ENCODE peak calls at places on chromosomes 12 and 14, in eight cellular contexts. O, W, D, S, Z, L, I and B are unnamed samples.

GRCh38 chr12:54431911-54432814 is 13.1 kb upstream of the ITGA5 start:
- DNase-seq in W (no peak), S (no peak), L (no peak), O (no peak), Z (no peak), D (no peak), I (peak), B (peak)

GRCh38 chr14:68948686-68949085 is 30.4 kb downstream of the ACTN1 start:
- DNase-seq in S (no peak), L (no peak), I (no peak), D (no peak), Z (no peak), W (no peak), O (no peak), B (no peak)

GRCh38 chr12:92468358-92469020 is 234.3 kb upstream of the PLEKHG7 start:
- DNase-seq in W (no peak), L (no peak), O (no peak), Z (no peak), I (no peak), D (no peak), S (no peak), B (no peak)

GRCh38 chr14:68486033-68486732 is 306.7 kb downstream of the ZFP36L1 start:
- DNase-seq in I (no peak), D (no peak), Z (no peak), L (no peak), W (no peak), S (no peak), O (no peak), B (no peak)

GRCh38 chr14:80213602-80214001 is 2.3 kb upstream of the DIO2 start:
- DNase-seq in D (peak), S (no peak), I (peak), O (peak), L (no peak), Z (no peak), W (no peak), B (no peak)

GRCh38 chr12:127374447-127374846 is 892.5 kb upstream of the TMEM132C start:
- DNase-seq in D (no peak), Z (no peak), S (no peak), O (no peak), L (no peak), I (no peak), W (no peak), B (no peak)

GRCh38 chr12:27952510-27952909 is 20.0 kb downstream of the PTHLH start:
- DNase-seq in L (no peak), I (no peak), W (no peak), D (no peak), S (no peak), Z (no peak), O (no peak), B (no peak)

GRCh38 chr12:57487055-57487596 is 742 bp upstream of the MARS1 start:
- DNase-seq in W (no peak), O (no peak), I (no peak), L (no peak), D (no peak), Z (no peak), S (no peak), B (no peak)

GRCh38 chr12:19239616-19240234 is 110.2 kb downstream of the PLEKHA5 start:
- DNase-seq in S (no peak), L (no peak), D (no peak), Z (no peak), I (peak), W (no peak), O (no peak), B (no peak)

GRCh38 chr14:62455446-62455845 is 589.8 kb downstream of the KCNH5 start:
- DNase-seq in I (no peak), L (no peak), W (no peak), Z (no peak), S (no peak), D (no peak), O (no peak), B (no peak)

GRCh38 chr12:46452061-46452615 is 79.6 kb upstream of the SLC38A2 start:
- DNase-seq in Z (no peak), W (no peak), L (no peak), S (no peak), I (no peak), O (no peak), D (no peak), B (no peak)

GRCh38 chr14:89912667-89913211 is 41.8 kb downstream of the EFCAB11 start:
- DNase-seq in S (no peak), L (peak), Z (no peak), I (peak), O (peak), D (no peak), W (no peak), B (no peak)

GRCh38 chr12:110533607-110534006 is 31.5 kb downstream of the RAD9B start:
- DNase-seq in O (no peak), W (no peak), L (no peak), D (no peak), I (no peak), Z (no peak), S (no peak), B (no peak)

GRCh38 chr14:26863736-26864135 is 265.9 kb upstream of the NOVA1 start:
- DNase-seq in I (peak), S (no peak), W (no peak), O (no peak), D (no peak), Z (no peak), L (no peak), B (no peak)

GRCh38 chr12:108457006-108457733 is 57.9 kb upstream of the FICD start:
- DNase-seq in D (peak), I (peak), O (peak), Z (no peak), L (no peak), S (peak), W (peak), B (peak)